ENCODE peak calls at places on chromosomes 11 and 22, in nine cellular contexts. G is heart left ventricle; X is stimulated activated CD4-positive, alpha-beta T cell treated with anti-CD3 and anti-CD28 coated beads, Interleukin-1b, Interleukin-23, amount 100 ng/mL, for 1 hour; C is iris pigment epithelial cell; Y is non-pigmented ciliary epithelial cell; U is anterior cingulate cortex; R is AG20443; B is stimulated activated CD8-positive, alpha-beta memory T cell treated with anti-CD3 and anti-CD28 coated beads, Interleukin-2, amount 100 ng/mL, for 1 hour; J is cardiac fibroblast. H is an unnamed sample.

GRCh38 chr22:43263645-43264514 is 76.9 kb upstream of the TTLL12 start:
- DNase-seq in G (peak), X (peak), C (peak), Y (peak), U (no peak), R (peak), B (peak), J (peak), H (peak)

GRCh38 chr22:23404689-23405365 is 175.3 kb downstream of the IGLL1 start:
- DNase-seq in G (peak), X (no peak), C (no peak), Y (no peak), U (no peak), R (peak), B (no peak), J (peak), H (peak)

GRCh38 chr11:114321621-114322257 is 25.5 kb downstream of the NNMT start:
- DNase-seq in G (no peak), X (no peak), C (peak), Y (peak), U (no peak), R (peak), B (no peak), J (peak), H (no peak)

GRCh38 chr22:37303821-37304274 is 21.5 kb downstream of the CYTH4 start:
- DNase-seq in G (no peak), X (no peak), C (peak), Y (peak), U (no peak), R (peak), B (no peak), J (peak), H (peak)

GRCh38 chr11:89495951-89496350 is 4.8 kb upstream of the NOX4 start:
- DNase-seq in G (peak), X (no peak), C (peak), Y (peak), U (no peak), R (peak), B (no peak), J (peak), H (peak)

GRCh38 chr11:117816151-117816741 is 8.3 kb downstream of the FXYD2 start:
- DNase-seq in G (no peak), X (no peak), C (peak), Y (no peak), U (no peak), R (peak), B (no peak), J (peak), H (peak)

GRCh38 chr11:76408171-76408965 is 27.2 kb downstream of the GVQW3 start:
- DNase-seq in G (no peak), X (no peak), C (peak), Y (no peak), U (no peak), R (no peak), B (no peak), J (no peak), H (no peak)

GRCh38 chr11:2673871-2674471 is 25.8 kb downstream of the KCNQ1OT1 start:
- DNase-seq in G (peak), X (no peak), C (no peak), Y (no peak), U (no peak), R (no peak), B (no peak), J (no peak), H (peak)

GRCh38 chr11:62458212-62459002 is 39.6 kb downstream of the SCGB1A1 start:
- DNase-seq in G (no peak), X (no peak), C (no peak), Y (no peak), U (no peak), R (peak), B (no peak), J (no peak), H (no peak)

GRCh38 chr22:32328306-32329201 is 29.1 kb upstream of the RFPL3 start:
- DNase-seq in G (no peak), X (no peak), C (no peak), Y (no peak), U (no peak), R (no peak), B (no peak), J (no peak), H (peak)

GRCh38 chr11:77111277-77111676 is 8.6 kb downstream of the OMP start:
- DNase-seq in G (no peak), X (no peak), C (no peak), Y (no peak), U (no peak), R (no peak), B (no peak), J (no peak), H (no peak)